ENCODE peak calls at places on chromosomes 3 and 15, in ten cellular contexts. J is transverse colon; Y is OCI-LY7; F is pancreas; Z is colonic mucosa; W is uterus; H is fibroblast of lung; T is mucosa of descending colon; Q is CD8-positive, alpha-beta memory T cell; U is neuronal stem cell. O is an unnamed sample.

GRCh38 chr3:125151437-125151806 is 61.1 kb downstream of the SLC12A8 start:
- DNase-seq in F (no peak), J (no peak), Z (no peak), T (no peak), H (peak; percentile 47), Y (no peak), Q (no peak), U (no peak), W (no peak), O (no peak)

GRCh38 chr15:100263721-100264455 is 77.9 kb downstream of the ADAMTS17 start:
- DNase-seq in F (no peak), J (no peak), Z (peak; percentile 6), Q (no peak), H (no peak), U (no peak), W (no peak), Y (no peak), T (no peak), O (no peak)

GRCh38 chr3:29279830-29280229 is 1.0 kb upstream of the RBMS3 start:
- DNase-seq in W (peak; percentile 16), Y (peak; percentile 62), Q (no peak), T (no peak), Z (no peak), U (no peak), F (no peak), J (no peak), H (peak; percentile 54), O (no peak)

GRCh38 chr15:54884312-54884711 is 312.4 kb downstream of the RSL24D1 start:
- DNase-seq in Z (no peak), T (no peak), J (no peak), Q (no peak), H (no peak), W (no peak), Y (no peak), U (no peak), F (no peak), O (no peak)

GRCh38 chr15:74320358-74321247 is 46.8 kb downstream of the CYP11A1 start:
- DNase-seq in Y (peak; percentile 43), H (no peak), T (peak; percentile 42), J (peak; percentile 37), Z (peak; percentile 57), Q (no peak), U (no peak), F (no peak), W (peak; percentile 72), O (peak; percentile 81)

GRCh38 chr3:192408721-192409151 is 318.6 kb downstream of the FGF12 start:
- DNase-seq in Y (no peak), U (peak; percentile 33), J (no peak), T (no peak), W (no peak), Z (no peak), Q (no peak), F (peak; percentile 52), H (peak; percentile 20), O (peak; percentile 60)

GRCh38 chr15:33309602-33310276 is 1.0 kb upstream of the RYR3 start:
- DNase-seq in F (no peak), H (no peak), Q (no peak), T (no peak), W (peak; percentile 53), Y (peak; percentile 27), J (no peak), U (peak; percentile 38), Z (peak; percentile 20), O (peak; percentile 64)

GRCh38 chr15:56802164-56802563 is 68.9 kb upstream of the ZNF280D start:
- DNase-seq in W (no peak), H (no peak), F (no peak), Z (no peak), T (no peak), J (no peak), U (no peak), Y (no peak), Q (no peak), O (no peak)

GRCh38 chr3:113979916-113980315 is 32.1 kb downstream of the ZDHHC23 start:
- DNase-seq in J (no peak), T (no peak), Y (no peak), Q (no peak), H (no peak), Z (no peak), W (no peak), U (no peak), F (no peak), O (no peak)

GRCh38 chr3:61200255-61200654 is 51.0 kb downstream of the FHIT start:
- DNase-seq in H (no peak), J (no peak), Y (no peak), U (no peak), T (no peak), Q (no peak), F (no peak), W (no peak), Z (no peak), O (no peak)

GRCh38 chr3:61199843-61200242 is 51.4 kb downstream of the FHIT start:
- DNase-seq in Q (no peak), T (no peak), F (no peak), Z (no peak), U (no peak), W (no peak), H (no peak), Y (no peak), J (no peak), O (no peak)

GRCh38 chr3:61192222-61192621 is 59.0 kb downstream of the FHIT start:
- DNase-seq in Y (no peak), U (no peak), Q (no peak), H (no peak), W (no peak), J (no peak), F (no peak), T (no peak), Z (no peak), O (peak; percentile 15)

DNA sequence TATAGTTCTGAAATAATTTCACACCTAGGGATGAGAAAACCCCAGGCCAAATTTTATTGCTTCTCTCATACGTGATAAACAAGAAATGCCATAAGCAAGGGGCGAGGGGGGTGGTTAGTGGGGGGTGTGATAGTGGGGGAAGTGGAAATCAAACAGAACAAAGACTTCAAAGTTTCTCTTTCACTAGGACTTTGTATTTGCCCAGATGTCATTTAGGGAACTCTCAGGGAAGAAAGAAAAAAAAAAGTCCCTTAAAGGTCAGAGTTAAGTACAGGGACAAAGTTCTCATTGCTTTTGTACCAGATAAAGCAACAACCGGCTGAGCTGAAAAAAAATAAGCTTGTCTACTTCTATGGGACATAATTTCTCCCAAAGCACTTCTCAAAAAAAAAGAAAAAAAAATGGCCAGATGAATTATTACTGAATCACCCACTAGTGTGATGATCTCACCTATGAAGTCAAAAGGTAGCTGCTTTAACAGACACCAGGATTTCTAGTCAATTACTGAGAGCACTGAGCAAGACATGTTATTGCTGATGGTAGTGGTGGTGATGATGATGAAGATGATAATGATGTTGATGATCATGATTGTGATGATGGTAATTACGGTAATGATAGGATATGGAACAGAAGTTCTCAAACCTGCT is 56.2 kb downstream of the FHIT start:
- DNase-seq in Z (no peak), T (no peak), F (no peak), Q (no peak), H (no peak), U (no peak), J (no peak), Y (no peak), W (no peak), O (no peak)
- H3K4me1 ChIP-seq in Z (no peaks in the 10 kb centered on the region), T (no peaks in the 10 kb centered on the region), F (no peaks in the 10 kb centered on the region), Q (no peaks in the 10 kb centered on the region), H (no peaks in the 10 kb centered on the region), U (peaks cover 3% of the 10 kb centered on the region), J (peaks cover 11% of the 10 kb centered on the region), Y (no peaks in the 10 kb centered on the region), W (no peaks in the 10 kb centered on the region), O (peaks cover 19% of the 10 kb centered on the region)

DNA sequence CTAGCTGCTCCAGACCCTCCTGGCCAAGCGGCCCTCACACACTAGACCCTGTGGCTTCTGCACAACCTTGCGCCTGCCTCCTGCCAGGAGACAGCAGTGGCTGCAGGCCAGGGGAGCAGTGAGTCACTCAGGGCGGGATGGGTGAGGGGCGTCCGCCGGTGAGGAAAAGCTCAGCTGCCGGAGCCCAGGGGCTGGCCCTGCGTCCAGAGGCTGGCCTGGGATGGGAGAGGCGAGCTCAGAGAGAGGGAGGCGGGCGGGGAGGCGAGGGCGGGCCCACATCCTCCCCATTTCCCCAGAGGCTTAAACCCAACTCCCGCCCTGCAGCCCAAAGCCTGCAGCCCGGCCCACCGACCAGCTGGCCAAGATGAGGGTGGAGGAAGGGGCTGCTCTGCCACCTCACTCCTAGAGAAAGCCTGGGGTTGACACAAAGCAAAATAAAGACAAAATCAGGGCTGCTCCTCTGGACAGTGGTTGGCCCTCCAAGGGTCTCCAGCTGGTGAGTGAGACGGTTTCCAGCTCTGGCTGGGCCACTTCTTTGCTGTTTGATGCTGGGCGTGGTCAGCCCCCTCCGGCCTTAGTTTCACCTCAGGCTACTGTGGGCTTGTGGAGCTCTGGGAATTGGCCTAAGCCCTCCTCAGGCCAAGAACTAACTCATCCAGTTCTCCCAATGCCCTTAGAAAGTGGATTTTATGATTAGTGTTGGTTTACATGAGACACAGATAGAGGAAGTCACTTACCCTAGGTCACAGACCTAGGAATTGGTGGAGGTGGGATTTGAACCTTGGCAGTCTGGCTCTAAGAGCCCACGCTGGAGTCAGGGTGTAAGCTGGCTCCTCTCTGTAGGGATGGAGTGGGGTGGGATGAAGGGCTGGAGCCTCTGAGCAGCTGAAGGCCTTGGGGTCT is 50.6 kb downstream of the IQSEC1 start:
- DNase-seq in F (peak; percentile 73), H (peak; percentile 94), U (no peak), W (peak; percentile 84), Q (no peak), T (peak; percentile 63), Z (peak; percentile 51), Y (peak; percentile 75), J (no peak), O (peak; percentile 87)
- H3K4me1 ChIP-seq in F (no peaks in the 10 kb centered on the region), H (peaks cover 19% of the 10 kb centered on the region), U (peaks cover 40% of the 10 kb centered on the region), W (peaks cover 9% of the 10 kb centered on the region), Q (no peaks in the 10 kb centered on the region), T (no peaks in the 10 kb centered on the region), Z (no peaks in the 10 kb centered on the region), Y (peaks cover 65% of the 10 kb centered on the region), J (peaks cover 34% of the 10 kb centered on the region), O (peaks cover 61% of the 10 kb centered on the region)

GRCh38 chr3:48012659-48013058 is 3.6 kb downstream of the MAP4 start:
- DNase-seq in Y (no peak), T (no peak), Z (no peak), W (no peak), J (no peak), U (no peak), F (no peak), Q (no peak), H (no peak), O (no peak)
- H3K4me1 ChIP-seq in Y (no peaks in the 10 kb centered on the region), T (peaks cover 29% of the 10 kb centered on the region), Z (peaks cover 14% of the 10 kb centered on the region), W (peaks cover 20% of the 10 kb centered on the region), J (peaks cover 67% of the 10 kb centered on the region), U (peaks cover 4% of the 10 kb centered on the region), F (peaks cover 60% of the 10 kb centered on the region), Q (peaks cover 19% of the 10 kb centered on the region), H (peaks cover 24% of the 10 kb centered on the region), O (peaks cover 5% of the 10 kb centered on the region)

DNA sequence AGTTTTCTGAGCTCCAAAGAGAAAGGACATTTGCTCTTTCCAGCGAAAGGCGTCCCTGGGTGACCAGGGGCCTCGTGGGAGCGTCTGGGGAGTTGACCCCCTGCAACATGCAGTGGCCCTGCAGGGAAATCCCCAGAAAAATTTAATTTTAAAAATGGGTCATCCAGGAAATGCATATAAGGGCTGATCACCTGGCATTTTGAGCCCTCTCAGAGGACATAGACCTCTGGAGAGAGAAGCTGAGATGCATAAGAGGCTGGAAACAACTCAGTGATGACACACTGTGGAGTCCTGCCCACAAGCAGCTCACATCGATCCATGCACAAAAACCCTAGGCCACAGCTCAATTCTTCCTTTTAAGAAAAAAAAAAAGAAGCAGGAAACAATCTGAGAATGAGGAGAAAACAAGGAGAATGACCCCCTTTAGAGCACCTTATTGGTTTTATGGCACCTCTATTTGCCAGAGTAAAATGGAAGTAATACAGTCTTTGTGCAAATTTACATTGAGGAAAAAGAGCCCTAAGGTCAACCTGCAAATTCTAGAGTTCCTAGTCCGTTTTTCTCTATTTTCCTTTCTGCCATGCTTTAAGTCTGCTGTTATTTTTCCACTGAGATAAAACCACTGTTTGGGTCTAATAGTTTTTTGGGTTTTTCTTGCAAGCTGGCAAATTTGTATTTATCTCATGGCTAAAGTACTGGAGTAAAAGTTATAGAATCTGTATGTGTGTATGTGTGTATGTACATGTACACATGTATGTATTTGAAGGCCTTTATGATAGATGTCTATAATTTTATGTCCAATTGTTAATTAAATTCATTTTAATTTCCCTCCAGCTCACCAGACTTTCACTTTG is 6.9 kb upstream of the BDH1 start:
- DNase-seq in J (no peak), Y (no peak), U (no peak), F (no peak), T (no peak), Z (no peak), H (no peak), Q (no peak), W (no peak), O (no peak)
- H3K4me1 ChIP-seq in J (peaks cover 13% of the 10 kb centered on the region), Y (peaks cover 16% of the 10 kb centered on the region), U (peaks cover 2% of the 10 kb centered on the region), F (no peaks in the 10 kb centered on the region), T (peaks cover 9% of the 10 kb centered on the region), Z (no peaks in the 10 kb centered on the region), H (no peaks in the 10 kb centered on the region), Q (no peaks in the 10 kb centered on the region), W (no peaks in the 10 kb centered on the region), O (no peaks in the 10 kb centered on the region)

O was measured in neural progenitor cell.